ENCODE peak calls at places on chromosomes 11 and 22, in seven cellular contexts. One of them, this sample, is unnamed.

GRCh38 chr11:2445948-2446551 is 1.2 kb downstream of the KCNQ1 start:
- DNase-seq in mesenchymal stem cell: no peak
- DNase-seq in mesendoderm: no peak
- DNase-seq in IMR-90: no peak
- DNase-seq in neuronal stem cell: no peak
- DNase-seq in H1: no peak
- DNase-seq in trophoblast cell: no peak
- DNase-seq in this sample: no peak

GRCh38 chr11:64675417-64676252 is 47.4 kb downstream of the NRXN2 start:
- DNase-seq in mesenchymal stem cell: peak; percentile 92
- DNase-seq in mesendoderm: no peak
- DNase-seq in IMR-90: peak; percentile 82
- DNase-seq in neuronal stem cell: no peak
- DNase-seq in H1: no peak
- DNase-seq in trophoblast cell: no peak
- DNase-seq in this sample: no peak

GRCh38 chr11:29656557-29656956 is 360.3 kb downstream of the KCNA4 start:
- DNase-seq in mesenchymal stem cell: peak; percentile 64
- DNase-seq in mesendoderm: no peak
- DNase-seq in IMR-90: no peak
- DNase-seq in neuronal stem cell: no peak
- DNase-seq in H1: no peak
- DNase-seq in trophoblast cell: no peak
- DNase-seq in this sample: no peak

GRCh38 chr22:25404923-25405853 is 159.3 kb upstream of the GRK3 start:
- DNase-seq in mesenchymal stem cell: peak; percentile 76
- DNase-seq in mesendoderm: no peak
- DNase-seq in IMR-90: peak; percentile 73
- DNase-seq in neuronal stem cell: no peak
- DNase-seq in H1: no peak
- DNase-seq in trophoblast cell: peak; percentile 35
- DNase-seq in this sample: no peak

GRCh38 chr11:128208329-128209220 is 378.8 kb downstream of the ETS1 start:
- DNase-seq in mesenchymal stem cell: peak; percentile 69
- DNase-seq in mesendoderm: no peak
- DNase-seq in IMR-90: peak; percentile 93
- DNase-seq in neuronal stem cell: no peak
- DNase-seq in H1: no peak
- DNase-seq in trophoblast cell: peak; percentile 22
- DNase-seq in this sample: no peak

GRCh38 chr11:65661599-65662246 is 993 bp downstream of the RELA start:
- DNase-seq in mesenchymal stem cell: no peak
- DNase-seq in mesendoderm: no peak
- DNase-seq in IMR-90: no peak
- DNase-seq in neuronal stem cell: no peak
- DNase-seq in H1: no peak
- DNase-seq in trophoblast cell: no peak
- DNase-seq in this sample: no peak

GRCh38 chr22:30047364-30047738 is 32.9 kb upstream of the HORMAD2 start:
- DNase-seq in mesenchymal stem cell: peak; percentile 30
- DNase-seq in mesendoderm: peak; percentile 8
- DNase-seq in IMR-90: peak; percentile 25
- DNase-seq in neuronal stem cell: no peak
- DNase-seq in H1: no peak
- DNase-seq in trophoblast cell: no peak
- DNase-seq in this sample: peak; percentile 38

GRCh38 chr22:40050258-40050657 is 55.5 kb downstream of the FAM83F start:
- DNase-seq in mesenchymal stem cell: no peak
- DNase-seq in mesendoderm: no peak
- DNase-seq in IMR-90: no peak
- DNase-seq in neuronal stem cell: no peak
- DNase-seq in H1: no peak
- DNase-seq in trophoblast cell: no peak
- DNase-seq in this sample: no peak

GRCh38 chr11:106996691-106997090 is 21.6 kb downstream of the GUCY1A2 start:
- DNase-seq in mesenchymal stem cell: no peak
- DNase-seq in mesendoderm: no peak
- DNase-seq in IMR-90: no peak
- DNase-seq in neuronal stem cell: no peak
- DNase-seq in H1: no peak
- DNase-seq in trophoblast cell: no peak
- DNase-seq in this sample: no peak

GRCh38 chr11:64902102-64902900 is 14.7 kb downstream of the ATG2A start:
- DNase-seq in mesenchymal stem cell: no peak
- DNase-seq in mesendoderm: no peak
- DNase-seq in IMR-90: no peak
- DNase-seq in neuronal stem cell: no peak
- DNase-seq in H1: no peak
- DNase-seq in trophoblast cell: no peak
- DNase-seq in this sample: no peak

GRCh38 chr22:19776433-19777031 is 16.0 kb downstream of the TBX1 start:
- DNase-seq in mesenchymal stem cell: peak; percentile 34
- DNase-seq in mesendoderm: no peak
- DNase-seq in IMR-90: peak; percentile 19
- DNase-seq in neuronal stem cell: no peak
- DNase-seq in H1: no peak
- DNase-seq in trophoblast cell: no peak
- DNase-seq in this sample: no peak

GRCh38 chr11:94884322-94884721 is 89.0 kb downstream of the CWC15 start:
- DNase-seq in mesenchymal stem cell: no peak
- DNase-seq in mesendoderm: no peak
- DNase-seq in IMR-90: no peak
- DNase-seq in neuronal stem cell: no peak
- DNase-seq in H1: no peak
- DNase-seq in trophoblast cell: no peak
- DNase-seq in this sample: no peak

GRCh38 chr11:46557684-46558151 is 36.1 kb downstream of the AMBRA1 start:
- DNase-seq in mesenchymal stem cell: peak; percentile 58
- DNase-seq in mesendoderm: no peak
- DNase-seq in IMR-90: peak; percentile 68
- DNase-seq in neuronal stem cell: no peak
- DNase-seq in H1: no peak
- DNase-seq in trophoblast cell: no peak
- DNase-seq in this sample: no peak

GRCh38 chr11:70268526-70268925 is 2.0 kb upstream of the PPFIA1 start:
- DNase-seq in mesenchymal stem cell: no peak
- DNase-seq in mesendoderm: no peak
- DNase-seq in IMR-90: no peak
- DNase-seq in neuronal stem cell: no peak
- DNase-seq in H1: no peak
- DNase-seq in trophoblast cell: no peak
- DNase-seq in this sample: no peak

GRCh38 chr11:70270104-70270876 is at the start of gene PPFIA1:
- DNase-seq in mesenchymal stem cell: peak; percentile 92
- DNase-seq in mesendoderm: peak; percentile 98
- DNase-seq in IMR-90: peak; percentile 91
- DNase-seq in neuronal stem cell: peak; percentile 90
- DNase-seq in H1: peak; percentile 98
- DNase-seq in trophoblast cell: peak; percentile 97
- DNase-seq in this sample: peak; percentile 96

GRCh38 chr11:70270877-70271634 is 566 bp downstream of the PPFIA1 start:
- DNase-seq in mesenchymal stem cell: peak; percentile 70
- DNase-seq in mesendoderm: peak; percentile 51
- DNase-seq in IMR-90: peak; percentile 65
- DNase-seq in neuronal stem cell: peak; percentile 51
- DNase-seq in H1: peak; percentile 68
- DNase-seq in trophoblast cell: peak; percentile 12
- DNase-seq in this sample: peak; percentile 53

GRCh38 chr11:70265341-70265740 is 5.1 kb upstream of the PPFIA1 start:
- DNase-seq in mesenchymal stem cell: no peak
- DNase-seq in mesendoderm: no peak
- DNase-seq in IMR-90: no peak
- DNase-seq in neuronal stem cell: no peak
- DNase-seq in H1: no peak
- DNase-seq in trophoblast cell: no peak
- DNase-seq in this sample: no peak

DNA sequence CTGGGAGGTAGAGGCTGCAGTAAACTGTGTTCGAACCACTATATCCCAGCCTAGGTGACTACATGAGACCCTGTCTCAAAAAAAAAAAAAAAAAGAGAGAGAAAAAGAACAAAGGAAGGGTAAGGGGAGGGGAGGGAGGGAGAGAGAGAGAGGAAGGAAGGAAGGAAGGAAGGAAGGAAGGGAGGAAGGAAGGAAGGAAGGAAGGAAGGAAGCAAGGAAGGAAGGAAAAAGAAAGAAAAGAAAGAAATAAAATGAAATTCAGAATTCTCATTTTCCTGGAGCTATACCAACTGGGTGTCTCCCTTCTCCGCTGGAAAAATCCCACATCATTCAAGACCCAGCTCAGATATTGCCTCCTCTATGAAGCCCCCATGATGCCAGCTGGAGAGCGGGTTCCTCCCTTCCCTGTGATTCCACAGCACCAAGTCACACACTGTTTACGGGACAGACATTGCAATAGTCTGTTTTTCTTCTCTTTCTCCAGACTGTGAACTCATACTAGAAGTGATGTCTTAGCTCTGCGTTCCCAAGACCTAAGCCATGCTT is 3.0 kb upstream of the PPFIA1 start:
- DNase-seq in mesenchymal stem cell: no peak
- DNase-seq in mesendoderm: no peak
- DNase-seq in IMR-90: no peak
- DNase-seq in neuronal stem cell: no peak
- DNase-seq in H1: no peak
- DNase-seq in trophoblast cell: no peak
- DNase-seq in this sample: no peak
- H3K9ac ChIP-seq in mesenchymal stem cell: no peak overlapping the region
- H3K9ac ChIP-seq in mesendoderm: no peak overlapping the region
- H3K9ac ChIP-seq in IMR-90: no peak overlapping the region
- H3K9ac ChIP-seq in neuronal stem cell: no peak overlapping the region
- H3K9ac ChIP-seq in H1: no peak overlapping the region
- H3K9ac ChIP-seq in trophoblast cell: no peak overlapping the region
- H3K9ac ChIP-seq in this sample: no peak overlapping the region

DNA sequence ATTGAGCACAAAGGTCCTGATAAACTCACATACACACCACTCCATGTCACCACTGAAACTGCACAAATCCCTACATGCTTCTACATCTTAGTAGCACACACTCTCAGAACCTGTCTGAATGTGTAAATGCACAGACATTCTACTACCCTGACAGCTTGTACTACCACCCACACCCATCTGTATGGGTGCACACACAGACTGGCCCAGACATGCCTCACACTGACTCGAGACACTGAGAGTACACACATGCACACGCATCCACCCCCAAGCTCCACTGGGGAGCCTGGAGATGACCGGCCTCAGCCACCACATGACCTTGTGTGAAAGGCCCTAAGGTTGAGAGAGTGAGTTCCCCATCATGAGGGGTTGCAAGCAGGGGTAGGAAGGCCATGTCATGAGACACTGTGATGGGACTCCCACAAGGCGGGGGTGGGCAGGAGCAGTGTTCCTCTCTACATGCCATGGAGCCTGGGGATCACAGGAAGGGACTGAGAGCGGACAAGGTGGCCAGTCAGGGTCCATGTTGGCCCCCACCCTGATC is 28.1 kb downstream of the ARAP1 start:
- DNase-seq in mesenchymal stem cell: no peak
- DNase-seq in mesendoderm: no peak
- DNase-seq in IMR-90: no peak
- DNase-seq in neuronal stem cell: no peak
- DNase-seq in H1: no peak
- DNase-seq in trophoblast cell: no peak
- DNase-seq in this sample: no peak
- H3K27ac ChIP-seq in mesenchymal stem cell: no peak overlapping the region
- H3K27ac ChIP-seq in mesendoderm: no peak overlapping the region
- H3K27ac ChIP-seq in IMR-90: no peak overlapping the region
- H3K27ac ChIP-seq in neuronal stem cell: no peak overlapping the region
- H3K27ac ChIP-seq in H1: no peak overlapping the region
- H3K27ac ChIP-seq in trophoblast cell: no peak overlapping the region
- H3K27ac ChIP-seq in this sample: no peak overlapping the region

GRCh38 chr11:67488155-67488480 is 5.3 kb downstream of the AIP start:
- DNase-seq in mesenchymal stem cell: no peak
- DNase-seq in mesendoderm: no peak
- DNase-seq in IMR-90: no peak
- DNase-seq in neuronal stem cell: no peak
- DNase-seq in H1: no peak
- DNase-seq in trophoblast cell: no peak
- DNase-seq in this sample: no peak

GRCh38 chr11:67490727-67491065 is 7.9 kb downstream of the AIP start:
- DNase-seq in mesenchymal stem cell: no peak
- DNase-seq in mesendoderm: no peak
- DNase-seq in IMR-90: no peak
- DNase-seq in neuronal stem cell: no peak
- DNase-seq in H1: no peak
- DNase-seq in trophoblast cell: no peak
- DNase-seq in this sample: no peak

GRCh38 chr11:67491276-67492068 is 8.6 kb downstream of the AIP start:
- DNase-seq in mesenchymal stem cell: no peak
- DNase-seq in mesendoderm: no peak
- DNase-seq in IMR-90: no peak
- DNase-seq in neuronal stem cell: no peak
- DNase-seq in H1: no peak
- DNase-seq in trophoblast cell: no peak
- DNase-seq in this sample: no peak

GRCh38 chr11:67489203-67489859 is 6.5 kb downstream of the AIP start:
- DNase-seq in mesenchymal stem cell: no peak
- DNase-seq in mesendoderm: no peak
- DNase-seq in IMR-90: no peak
- DNase-seq in neuronal stem cell: no peak
- DNase-seq in H1: no peak
- DNase-seq in trophoblast cell: no peak
- DNase-seq in this sample: no peak

DNA sequence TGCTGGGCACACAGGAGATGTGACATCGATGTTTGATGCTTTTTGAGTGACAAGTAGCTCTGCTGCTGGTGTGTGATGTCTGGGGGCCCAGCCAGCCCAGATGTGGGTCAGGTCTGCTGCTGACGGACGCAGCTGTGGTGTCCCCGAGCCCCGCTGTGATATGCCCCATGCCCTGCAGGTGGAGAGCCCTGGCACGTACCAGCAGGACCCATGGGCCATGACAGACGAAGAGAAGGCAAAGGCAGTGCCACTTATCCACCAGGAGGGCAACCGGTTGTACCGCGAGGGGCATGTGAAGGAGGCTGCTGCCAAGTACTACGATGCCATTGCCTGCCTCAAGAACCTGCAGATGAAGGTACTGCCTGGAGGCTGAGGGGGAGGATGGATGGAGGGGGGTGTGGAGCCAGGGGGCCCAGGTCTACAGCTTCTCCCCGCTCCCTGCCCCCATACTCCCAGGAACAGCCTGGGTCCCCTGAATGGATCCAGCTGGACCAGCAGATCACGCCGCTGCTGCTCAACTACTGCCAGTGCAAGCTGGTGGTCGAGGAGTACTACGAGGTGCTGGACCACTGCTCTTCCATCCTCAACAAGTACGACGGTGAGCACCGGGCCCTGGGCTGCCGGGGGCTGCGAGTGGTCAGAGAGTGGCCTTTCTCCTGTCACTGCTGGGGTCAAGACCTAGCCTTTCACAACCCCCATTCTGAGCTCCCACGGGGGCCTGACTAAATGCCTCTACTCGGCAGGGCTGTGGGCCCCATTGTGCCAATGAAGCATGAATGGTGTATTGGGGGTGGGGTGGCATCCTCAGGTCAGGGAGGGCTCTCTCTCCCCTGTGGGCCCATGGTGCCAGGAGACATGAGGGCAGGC is 7.3 kb downstream of the AIP start:
- DNase-seq in mesenchymal stem cell: no peak
- DNase-seq in mesendoderm: no peak
- DNase-seq in IMR-90: no peak
- DNase-seq in neuronal stem cell: no peak
- DNase-seq in H1: no peak
- DNase-seq in trophoblast cell: no peak
- DNase-seq in this sample: no peak
- H2BK5ac ChIP-seq in mesenchymal stem cell: no peak overlapping the region
- H2BK5ac ChIP-seq in mesendoderm: no peak overlapping the region
- H2BK5ac ChIP-seq in IMR-90: no peak overlapping the region
- H2BK5ac ChIP-seq in neuronal stem cell: peak overlapping the region; percentile 53
- H2BK5ac ChIP-seq in H1: no peak overlapping the region
- H2BK5ac ChIP-seq in trophoblast cell: no peak overlapping the region
- H2BK5ac ChIP-seq in this sample: no peak overlapping the region

GRCh38 chr11:9688716-9689511 is 25.0 kb downstream of the SWAP70 start:
- DNase-seq in mesenchymal stem cell: peak; percentile 83
- DNase-seq in mesendoderm: peak; percentile 46
- DNase-seq in IMR-90: peak; percentile 81
- DNase-seq in neuronal stem cell: no peak
- DNase-seq in H1: no peak
- DNase-seq in trophoblast cell: no peak
- DNase-seq in this sample: no peak
- H3K9ac ChIP-seq in mesenchymal stem cell: peak overlapping the region; percentile 64
- H3K9ac ChIP-seq in mesendoderm: no peak overlapping the region
- H3K9ac ChIP-seq in IMR-90: no peak overlapping the region
- H3K9ac ChIP-seq in neuronal stem cell: no peak overlapping the region
- H3K9ac ChIP-seq in H1: no peak overlapping the region
- H3K9ac ChIP-seq in trophoblast cell: no peak overlapping the region
- H3K9ac ChIP-seq in this sample: no peak overlapping the region